ENCODE peak calls at places on chromosomes 7 and 10, in four cellular contexts. K is colonic mucosa, Z is neuronal stem cell, F is mammary epithelial cell. B is an unnamed sample. For H3K27me3, the result is how much of the 10 kb centered on the place peaks cover.

GRCh38 chr10:103144086-103144485 is 49.0 kb downstream of the NT5C2 start:
- DNase-seq in K (no peak), Z (no peak), F (no peak), B (no peak)

GRCh38 chr10:103872137-103872933 is 17.0 kb upstream of the SH3PXD2A start:
- DNase-seq in K (no peak), Z (no peak), F (peak), B (no peak)

GRCh38 chr7:23093546-23093945 is 12.0 kb upstream of the KLHL7 start:
- DNase-seq in K (no peak), Z (no peak), F (peak), B (no peak)

GRCh38 chr10:77004917-77005564 is 632.6 kb downstream of the KCNMA1 start:
- DNase-seq in K (peak), Z (peak), F (peak), B (peak)

GRCh38 chr10:88108115-88108610 is 244.7 kb downstream of the PTEN start:
- DNase-seq in K (no peak), Z (no peak), F (no peak), B (no peak)

GRCh38 chr10:860519-860918 is 71.0 kb downstream of the LARP4B start:
- DNase-seq in K (no peak), Z (no peak), F (no peak), B (no peak)

GRCh38 chr7:27347261-27347610 is 104.6 kb downstream of the EVX1 start:
- DNase-seq in K (no peak), Z (no peak), F (no peak), B (no peak)

GRCh38 chr7:129950191-129950940 is 2.4 kb downstream of the UBE2H start:
- DNase-seq in K (peak), Z (peak), F (peak), B (no peak)

GRCh38 chr10:43393606-43394360 is 15.2 kb downstream of the HNRNPF start:
- DNase-seq in K (no peak), Z (no peak), F (no peak), B (no peak)

GRCh38 chr10:30819306-30820190 is 190.0 kb upstream of the LYZL2 start:
- DNase-seq in K (no peak), Z (no peak), F (no peak), B (no peak)

GRCh38 chr7:74587435-74588126 is 69.9 kb upstream of the GTF2I start:
- DNase-seq in K (peak), Z (no peak), F (peak), B (peak)

GRCh38 chr10:116170815-116171250 is 102.2 kb downstream of the GFRA1 start:
- DNase-seq in K (no peak), Z (peak), F (no peak), B (peak)

GRCh38 chr7:147547252-147547897 is 1043.2 kb upstream of the C7orf33 start:
- DNase-seq in K (peak), Z (no peak), F (peak), B (peak)

GRCh38 chr7:54811016-54811924 is 52.3 kb upstream of the SEC61G start:
- DNase-seq in K (no peak), Z (no peak), F (peak), B (no peak)

DNA sequence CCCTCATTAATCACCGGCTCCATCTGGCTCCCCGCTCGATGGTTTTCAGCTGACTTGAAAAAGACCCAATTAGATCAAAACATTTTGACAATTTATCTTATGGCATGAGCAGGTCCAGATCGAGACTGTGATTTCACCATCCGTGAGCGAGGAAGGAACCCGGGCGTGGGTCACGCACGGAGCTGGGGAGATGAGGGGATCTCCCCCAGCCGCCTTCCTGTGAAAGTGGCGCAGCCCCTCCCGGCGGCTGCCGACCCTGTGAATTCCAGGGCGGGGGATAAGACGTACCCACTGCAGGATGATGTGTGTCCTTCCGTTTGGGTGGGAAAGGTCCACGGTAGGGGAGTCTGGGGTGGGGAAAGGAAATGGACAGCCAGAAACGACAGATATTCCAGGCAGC is 141.7 kb downstream of the EMX2 start:
- DNase-seq in K (no peak), Z (no peak), F (no peak), B (no peak)
- H3K9ac ChIP-seq in K (no peak), Z (no peak), F (no peak), B (no peak)

GRCh38 chr7:149460493-149461330 is at the start of gene ZNF777:
- DNase-seq in K (peak), Z (peak), F (peak), B (peak)
- H3K27me3 ChIP-seq in K (under half), Z (under half), F (under half), B (under half)

GRCh38 chr10:93722550-93722949 is 20.2 kb upstream of the FRA10AC1 start:
- DNase-seq in K (no peak), Z (no peak), F (peak), B (no peak)
- H3K4me3 ChIP-seq in K (no peak), Z (no peak), F (no peak), B (no peak)

GRCh38 chr10:14748471-14748870 is 26.2 kb downstream of the FAM107B start:
- DNase-seq in K (peak), Z (no peak), F (no peak), B (no peak)
- H3K9ac ChIP-seq in K (no peak), Z (no peak), F (no peak), B (no peak)

GRCh38 chr7:79868010-79868409 is 266.6 kb upstream of the GNAI1 start:
- DNase-seq in K (no peak), Z (no peak), F (no peak), B (no peak)

GRCh38 chr7:79877874-79878465 is 256.7 kb upstream of the GNAI1 start:
- DNase-seq in K (no peak), Z (no peak), F (no peak), B (no peak)

GRCh38 chr7:79874797-79875196 is 259.8 kb upstream of the GNAI1 start:
- DNase-seq in K (no peak), Z (no peak), F (no peak), B (no peak)

GRCh38 chr7:79876769-79877362 is 257.8 kb upstream of the GNAI1 start:
- DNase-seq in K (no peak), Z (no peak), F (peak), B (no peak)

GRCh38 chr7:79872171-79872570 is 262.5 kb upstream of the GNAI1 start:
- DNase-seq in K (no peak), Z (peak), F (no peak), B (no peak)
- H3K27me3 ChIP-seq in K (under half), Z (under half), F (under half), B (under half)

DNA sequence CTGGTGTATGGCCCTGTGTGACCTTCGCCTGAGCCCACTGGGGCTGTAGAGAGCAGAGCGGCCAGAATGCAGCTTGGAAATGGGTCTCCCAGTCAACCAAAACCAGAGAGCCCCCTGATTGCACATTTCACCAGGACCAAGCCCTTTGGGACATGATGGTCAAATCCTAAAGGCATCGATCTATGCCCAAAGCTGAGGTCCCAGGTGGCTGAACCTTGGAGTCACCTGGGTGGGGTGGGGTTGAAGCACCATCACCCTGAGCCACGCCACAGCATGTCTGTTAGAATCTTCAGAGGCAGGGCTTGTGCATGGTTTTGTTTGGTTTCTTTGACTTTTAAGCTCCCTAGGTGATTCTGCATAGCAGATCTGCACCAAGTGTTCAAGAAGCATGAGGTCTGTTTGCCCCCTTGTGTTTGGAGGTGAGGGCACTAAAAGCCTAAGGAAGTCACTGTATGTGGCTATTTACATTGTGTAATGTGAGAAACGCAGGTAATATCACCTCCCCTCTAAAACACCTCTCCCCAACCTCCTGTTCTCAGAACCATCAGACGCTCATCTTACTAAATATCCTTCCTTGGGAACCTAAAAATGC is 9.6 kb downstream of the PKD1L1 start:
- DNase-seq in K (no peak), Z (no peak), F (no peak), B (no peak)
- H3K4me3 ChIP-seq in K (no peak), Z (no peak), F (no peak), B (no peak)

DNA sequence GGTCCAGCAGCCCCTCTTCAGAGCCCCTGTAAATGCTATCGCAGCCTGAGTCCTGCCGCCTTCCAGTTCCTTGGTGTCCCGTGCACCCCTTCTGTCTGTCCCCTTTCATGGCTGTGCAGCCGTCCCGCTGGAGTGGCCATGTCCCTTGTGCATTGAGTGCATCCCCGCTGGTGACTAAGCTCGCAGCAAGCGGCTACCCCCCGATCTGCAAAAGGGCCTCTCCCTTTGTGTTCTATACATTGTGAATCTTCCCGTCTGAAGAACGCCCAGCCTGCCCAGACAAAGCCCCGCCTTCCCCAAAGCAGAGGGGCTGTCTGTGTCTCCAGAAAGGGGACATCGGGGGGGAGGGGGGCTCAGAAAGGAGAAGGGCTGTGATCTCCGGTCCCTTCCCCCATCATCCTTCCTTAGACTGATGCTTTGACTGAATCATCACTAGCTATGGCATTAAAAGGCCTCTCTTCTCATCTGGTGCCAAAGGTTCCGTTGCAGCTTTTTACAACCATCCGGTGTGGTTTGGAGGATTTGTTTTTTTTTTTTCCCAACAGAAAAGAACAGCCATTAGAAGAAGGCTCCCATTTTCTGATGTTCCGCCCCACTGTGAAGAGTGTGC is 11.9 kb downstream of the NPTX2 start:
- DNase-seq in K (no peak), Z (peak), F (no peak), B (no peak)
- H3K9ac ChIP-seq in K (no peak), Z (no peak), F (no peak), B (no peak)